ENCODE peak calls at places on chromosomes 6 and 20, in nine cellular contexts. One of them, this sample, is unnamed.
A peak's percentile ranks its signal among the peaks of the same experiment; 100 is the strongest.

GRCh38 chr20:3586111-3586510 is 77.1 kb downstream of the GFRA4 start:
- DNase-seq in cardiac muscle cell: no peak
- DNase-seq in tibial nerve: no peak
- DNase-seq in A549: no peak
- DNase-seq in testis: no peak
- DNase-seq in fibroblast of lung: no peak
- DNase-seq in IMR-90: no peak
- DNase-seq in left ventricle myocardium inferior: no peak
- DNase-seq in PC-3: no peak
- DNase-seq in this sample: no peak

GRCh38 chr6:16108996-16109658 is 19.8 kb upstream of the MYLIP start:
- DNase-seq in cardiac muscle cell: peak; percentile 23
- DNase-seq in tibial nerve: no peak
- DNase-seq in A549: no peak
- DNase-seq in IMR-90: no peak
- DNase-seq in fibroblast of lung: peak; percentile 5
- DNase-seq in PC-3: no peak
- DNase-seq in testis: peak; percentile 74
- DNase-seq in left ventricle myocardium inferior: no peak
- DNase-seq in this sample: no peak

GRCh38 chr6:41546866-41547798 is 951 bp downstream of the FOXP4 start:
- DNase-seq in fibroblast of lung: peak; percentile 34
- DNase-seq in testis: peak; percentile 32
- DNase-seq in IMR-90: peak; percentile 30
- DNase-seq in left ventricle myocardium inferior: peak; percentile 42
- DNase-seq in cardiac muscle cell: peak; percentile 77
- DNase-seq in A549: peak; percentile 13
- DNase-seq in tibial nerve: no peak
- DNase-seq in PC-3: peak; percentile 33
- DNase-seq in this sample: no peak

GRCh38 chr6:1162367-1163275 is 149.3 kb upstream of the FOXQ1 start:
- DNase-seq in PC-3: no peak
- DNase-seq in cardiac muscle cell: no peak
- DNase-seq in tibial nerve: no peak
- DNase-seq in A549: no peak
- DNase-seq in IMR-90: peak; percentile 4
- DNase-seq in left ventricle myocardium inferior: no peak
- DNase-seq in testis: no peak
- DNase-seq in fibroblast of lung: no peak
- DNase-seq in this sample: no peak

GRCh38 chr6:155523821-155524238 is 68.2 kb upstream of the NOX3 start:
- DNase-seq in IMR-90: no peak
- DNase-seq in testis: no peak
- DNase-seq in cardiac muscle cell: no peak
- DNase-seq in A549: no peak
- DNase-seq in tibial nerve: no peak
- DNase-seq in left ventricle myocardium inferior: no peak
- DNase-seq in PC-3: no peak
- DNase-seq in fibroblast of lung: no peak
- DNase-seq in this sample: no peak

GRCh38 chr6:72525821-72526550 is 95.9 kb upstream of the KCNQ5 start:
- DNase-seq in cardiac muscle cell: no peak
- DNase-seq in A549: no peak
- DNase-seq in fibroblast of lung: no peak
- DNase-seq in testis: no peak
- DNase-seq in IMR-90: peak; percentile 69
- DNase-seq in tibial nerve: no peak
- DNase-seq in left ventricle myocardium inferior: no peak
- DNase-seq in PC-3: no peak
- DNase-seq in this sample: no peak

GRCh38 chr6:135703621-135704020 is 147.9 kb upstream of the PDE7B start:
- DNase-seq in IMR-90: no peak
- DNase-seq in tibial nerve: no peak
- DNase-seq in PC-3: no peak
- DNase-seq in testis: no peak
- DNase-seq in fibroblast of lung: no peak
- DNase-seq in cardiac muscle cell: no peak
- DNase-seq in A549: no peak
- DNase-seq in left ventricle myocardium inferior: no peak
- DNase-seq in this sample: no peak

GRCh38 chr20:13061381-13061780 is 52.6 kb downstream of the SPTLC3 start:
- DNase-seq in left ventricle myocardium inferior: no peak
- DNase-seq in fibroblast of lung: no peak
- DNase-seq in A549: no peak
- DNase-seq in testis: no peak
- DNase-seq in PC-3: peak; percentile 92
- DNase-seq in IMR-90: no peak
- DNase-seq in cardiac muscle cell: no peak
- DNase-seq in tibial nerve: no peak
- DNase-seq in this sample: no peak

GRCh38 chr20:52494244-52494643 is 302.7 kb upstream of the ZFP64 start:
- DNase-seq in A549: no peak
- DNase-seq in PC-3: peak; percentile 61
- DNase-seq in tibial nerve: no peak
- DNase-seq in fibroblast of lung: peak; percentile 79
- DNase-seq in left ventricle myocardium inferior: no peak
- DNase-seq in cardiac muscle cell: no peak
- DNase-seq in testis: no peak
- DNase-seq in IMR-90: peak; percentile 98
- DNase-seq in this sample: no peak

DNA sequence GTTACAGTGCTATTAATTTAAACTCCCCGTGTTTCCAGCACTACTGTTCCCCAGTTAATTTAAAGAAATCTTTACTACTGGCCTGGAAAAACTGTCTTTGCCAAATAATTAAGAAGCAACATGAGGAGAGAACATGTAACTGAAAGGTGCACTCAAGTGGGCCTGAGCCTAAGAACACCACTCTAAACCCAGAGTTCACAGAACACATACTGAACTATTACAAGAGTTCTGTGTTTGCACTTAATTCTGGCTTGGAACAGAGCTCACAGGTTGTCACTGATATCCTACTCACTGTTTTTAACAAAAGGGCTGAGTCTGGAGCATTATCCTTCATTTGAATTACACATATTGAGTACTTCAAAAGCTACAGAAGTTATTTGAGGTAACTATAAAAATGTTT is 164.7 kb downstream of the OGFRL1 start:
- DNase-seq in testis: no peak
- DNase-seq in cardiac muscle cell: no peak
- DNase-seq in tibial nerve: no peak
- DNase-seq in A549: no peak
- DNase-seq in PC-3: no peak
- DNase-seq in IMR-90: no peak
- DNase-seq in fibroblast of lung: no peak
- DNase-seq in left ventricle myocardium inferior: no peak
- DNase-seq in this sample: no peak
- TF ChIP-seq CTCF in testis: no peak
- TF ChIP-seq CTCF in cardiac muscle cell: no peak
- TF ChIP-seq CTCF in tibial nerve: no peak
- TF ChIP-seq CTCF in A549: no peak
- TF ChIP-seq CTCF in PC-3: no peak
- TF ChIP-seq CTCF in IMR-90: no peak
- TF ChIP-seq CTCF in fibroblast of lung: no peak
- TF ChIP-seq CTCF in left ventricle myocardium inferior: no peak
- TF ChIP-seq CTCF in this sample: no peak

DNA sequence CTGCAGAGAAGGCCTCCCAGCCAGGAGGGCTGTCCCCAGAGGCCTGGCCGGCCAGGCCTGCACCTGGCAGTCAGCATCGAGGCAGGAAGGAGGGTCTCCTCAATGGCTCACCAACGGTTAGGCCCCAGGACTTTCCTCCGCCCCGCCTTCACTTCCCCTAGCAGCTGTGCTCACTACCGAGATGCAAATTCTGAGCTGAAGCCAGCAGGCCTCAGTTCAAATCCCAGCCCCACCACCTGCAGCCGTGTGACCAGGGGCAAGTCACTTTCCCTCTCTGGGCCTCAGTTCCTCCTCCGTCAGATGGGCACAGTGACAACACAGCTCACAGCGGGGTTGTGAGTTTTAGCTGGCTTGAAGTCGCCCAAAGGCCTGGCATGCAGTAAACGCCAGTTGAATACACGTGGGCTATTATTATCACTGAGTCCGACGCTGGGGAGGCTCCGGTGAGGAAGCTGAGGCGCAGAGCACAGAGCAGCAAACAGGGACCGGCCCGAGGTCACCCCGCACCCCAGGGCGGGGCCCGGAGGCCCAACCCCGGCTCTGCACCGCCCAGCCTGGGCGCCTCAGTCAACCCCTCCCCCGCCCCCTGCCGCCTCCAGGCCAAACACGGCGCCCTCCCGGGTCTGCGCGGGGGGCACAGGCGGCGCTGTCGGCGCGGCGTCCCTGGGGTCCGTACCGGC is 717 bp downstream of the E2F1 start:
- DNase-seq in IMR-90: no peak
- DNase-seq in left ventricle myocardium inferior: no peak
- DNase-seq in tibial nerve: no peak
- DNase-seq in PC-3: peak; percentile 40
- DNase-seq in fibroblast of lung: no peak
- DNase-seq in A549: no peak
- DNase-seq in testis: no peak
- DNase-seq in cardiac muscle cell: no peak
- DNase-seq in this sample: no peak
- H3K4me1 ChIP-seq in IMR-90: peaks cover 11% of the 10 kb centered on the region
- H3K4me1 ChIP-seq in left ventricle myocardium inferior: peaks cover 30% of the 10 kb centered on the region
- H3K4me1 ChIP-seq in tibial nerve: peaks cover 6% of the 10 kb centered on the region
- H3K4me1 ChIP-seq in PC-3: peaks cover 18% of the 10 kb centered on the region
- H3K4me1 ChIP-seq in fibroblast of lung: peaks cover 8% of the 10 kb centered on the region
- H3K4me1 ChIP-seq in A549: peaks cover 24% of the 10 kb centered on the region
- H3K4me1 ChIP-seq in testis: peaks cover 7% of the 10 kb centered on the region
- H3K4me1 ChIP-seq in cardiac muscle cell: peaks cover 32% of the 10 kb centered on the region
- H3K4me1 ChIP-seq in this sample: peaks cover 10% of the 10 kb centered on the region

GRCh38 chr6:34451192-34451591 is 14.7 kb upstream of the PACSIN1 start:
- DNase-seq in left ventricle myocardium inferior: no peak
- DNase-seq in fibroblast of lung: no peak
- DNase-seq in cardiac muscle cell: no peak
- DNase-seq in tibial nerve: no peak
- DNase-seq in IMR-90: no peak
- DNase-seq in A549: no peak
- DNase-seq in PC-3: no peak
- DNase-seq in testis: no peak
- DNase-seq in this sample: no peak
- H3K4me3 ChIP-seq in left ventricle myocardium inferior: no peak overlapping the region
- H3K4me3 ChIP-seq in fibroblast of lung: no peak overlapping the region
- H3K4me3 ChIP-seq in cardiac muscle cell: no peak overlapping the region
- H3K4me3 ChIP-seq in tibial nerve: no peak overlapping the region
- H3K4me3 ChIP-seq in IMR-90: no peak overlapping the region
- H3K4me3 ChIP-seq in A549: no peak overlapping the region
- H3K4me3 ChIP-seq in PC-3: no peak overlapping the region
- H3K4me3 ChIP-seq in testis: no peak overlapping the region
- H3K4me3 ChIP-seq in this sample: no peak overlapping the region

GRCh38 chr20:15494841-15495240 is 1078.4 kb downstream of the KIF16B start:
- DNase-seq in IMR-90: no peak
- DNase-seq in left ventricle myocardium inferior: no peak
- DNase-seq in fibroblast of lung: no peak
- DNase-seq in PC-3: no peak
- DNase-seq in tibial nerve: no peak
- DNase-seq in A549: no peak
- DNase-seq in cardiac muscle cell: no peak
- DNase-seq in testis: no peak
- DNase-seq in this sample: no peak

GRCh38 chr20:15487682-15488081 is 1085.6 kb downstream of the KIF16B start:
- DNase-seq in testis: no peak
- DNase-seq in left ventricle myocardium inferior: no peak
- DNase-seq in PC-3: no peak
- DNase-seq in cardiac muscle cell: no peak
- DNase-seq in tibial nerve: no peak
- DNase-seq in IMR-90: no peak
- DNase-seq in fibroblast of lung: no peak
- DNase-seq in A549: no peak
- DNase-seq in this sample: no peak

GRCh38 chr20:15496501-15497039 is 1076.7 kb downstream of the KIF16B start:
- DNase-seq in PC-3: peak; percentile 64
- DNase-seq in IMR-90: no peak
- DNase-seq in left ventricle myocardium inferior: no peak
- DNase-seq in A549: no peak
- DNase-seq in testis: no peak
- DNase-seq in tibial nerve: no peak
- DNase-seq in fibroblast of lung: no peak
- DNase-seq in cardiac muscle cell: no peak
- DNase-seq in this sample: no peak

GRCh38 chr20:15487030-15487429 is 1086.2 kb downstream of the KIF16B start:
- DNase-seq in cardiac muscle cell: no peak
- DNase-seq in fibroblast of lung: no peak
- DNase-seq in PC-3: peak; percentile 52
- DNase-seq in tibial nerve: no peak
- DNase-seq in IMR-90: no peak
- DNase-seq in left ventricle myocardium inferior: no peak
- DNase-seq in testis: no peak
- DNase-seq in A549: no peak
- DNase-seq in this sample: no peak

DNA sequence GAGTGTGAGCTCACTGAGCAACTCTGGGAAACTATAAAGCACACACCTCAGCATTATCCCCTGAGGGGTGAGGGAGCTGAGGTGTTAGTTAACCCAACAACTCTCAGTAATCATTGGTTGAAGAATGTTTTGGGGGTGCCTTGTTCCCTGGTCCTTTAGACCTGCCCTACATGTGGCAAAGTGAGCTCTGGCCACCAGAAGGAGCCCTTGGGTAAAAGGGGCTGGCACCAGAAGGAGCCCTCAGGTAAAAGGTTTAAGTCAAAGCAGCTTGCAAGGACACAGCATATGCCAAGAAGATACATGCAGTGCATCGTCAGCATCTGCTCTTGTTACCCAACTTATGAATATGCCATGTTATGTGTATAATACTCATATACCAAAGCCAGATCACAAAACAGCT is 1081.7 kb downstream of the KIF16B start:
- DNase-seq in A549: no peak
- DNase-seq in cardiac muscle cell: no peak
- DNase-seq in testis: peak; percentile 17
- DNase-seq in fibroblast of lung: no peak
- DNase-seq in IMR-90: no peak
- DNase-seq in PC-3: peak; percentile 66
- DNase-seq in tibial nerve: no peak
- DNase-seq in left ventricle myocardium inferior: no peak
- DNase-seq in this sample: no peak
- TF ChIP-seq CTCF in A549: no peak
- TF ChIP-seq CTCF in cardiac muscle cell: no peak
- TF ChIP-seq CTCF in testis: no peak
- TF ChIP-seq CTCF in fibroblast of lung: no peak
- TF ChIP-seq CTCF in IMR-90: peak; percentile 16
- TF ChIP-seq CTCF in PC-3: peak; percentile 85
- TF ChIP-seq CTCF in tibial nerve: no peak
- TF ChIP-seq CTCF in left ventricle myocardium inferior: no peak
- TF ChIP-seq CTCF in this sample: no peak

GRCh38 chr6:137856138-137856898 is 10.7 kb upstream of the TNFAIP3 start:
- DNase-seq in IMR-90: no peak
- DNase-seq in tibial nerve: no peak
- DNase-seq in left ventricle myocardium inferior: no peak
- DNase-seq in A549: no peak
- DNase-seq in testis: no peak
- DNase-seq in cardiac muscle cell: no peak
- DNase-seq in fibroblast of lung: no peak
- DNase-seq in PC-3: no peak
- DNase-seq in this sample: no peak
- H3K4me1 ChIP-seq in IMR-90: peaks cover 7% of the 10 kb centered on the region
- H3K4me1 ChIP-seq in tibial nerve: no peaks in the 10 kb centered on the region
- H3K4me1 ChIP-seq in left ventricle myocardium inferior: no peaks in the 10 kb centered on the region
- H3K4me1 ChIP-seq in A549: no peaks in the 10 kb centered on the region
- H3K4me1 ChIP-seq in testis: peaks cover 15% of the 10 kb centered on the region
- H3K4me1 ChIP-seq in cardiac muscle cell: peaks cover 12% of the 10 kb centered on the region
- H3K4me1 ChIP-seq in fibroblast of lung: peaks cover 3% of the 10 kb centered on the region
- H3K4me1 ChIP-seq in PC-3: peaks cover 29% of the 10 kb centered on the region
- H3K4me1 ChIP-seq in this sample: no peaks in the 10 kb centered on the region

This sample was measured in ascending aorta.